ENCODE peak calls at places on chromosomes 7 and 10, in five cellular contexts. U is left cardiac atrium; A is stimulated activated CD4-positive, alpha-beta T cell treated with anti-CD3 and anti-CD28 coated beads, Interleukin-1b, Interleukin-23, amount 100 ng/mL, for 24 hours; F is HuH-7.5; J is colonic mucosa. R is an unnamed sample.
A peak's percentile ranks its signal among the peaks of the same experiment; 100 is the strongest.

GRCh38 chr7:107948645-107949442 is 54.1 kb downstream of the LAMB1 start:
- DNase-seq in U (no peak), A (no peak), F (no peak), J (no peak), R (peak; percentile 95)

GRCh38 chr10:5466451-5466996 is 32.8 kb downstream of the CALML5 start:
- DNase-seq in U (no peak), A (no peak), F (no peak), J (peak; percentile 90), R (no peak)

GRCh38 chr10:94858022-94858421 is 80.4 kb upstream of the CYP2C9 start:
- DNase-seq in U (no peak), A (no peak), F (no peak), J (no peak), R (no peak)

GRCh38 chr10:83892737-83893136 is 246.6 kb upstream of the GHITM start:
- DNase-seq in U (no peak), A (no peak), F (no peak), J (no peak), R (no peak)

GRCh38 chr10:110208614-110209398 is 1.4 kb downstream of the MXI1 start:
- DNase-seq in U (peak; percentile 43), A (no peak), F (peak; percentile 61), J (peak; percentile 57), R (peak; percentile 47)

GRCh38 chr10:97633921-97634320 is 621 bp upstream of the MORN4 start:
- DNase-seq in U (no peak), A (no peak), F (no peak), J (peak; percentile 25), R (peak; percentile 23)

GRCh38 chr10:1434912-1435692 is 302.2 kb downstream of the ADARB2 start:
- DNase-seq in U (no peak), A (no peak), F (no peak), J (no peak), R (no peak)

GRCh38 chr10:73552819-73553218 is 38.3 kb downstream of the USP54 start:
- DNase-seq in U (no peak), A (no peak), F (no peak), J (no peak), R (no peak)

GRCh38 chr7:141231018-141231792 is 157.3 kb downstream of the TMEM178B start:
- DNase-seq in U (peak; percentile 34), A (no peak), F (peak; percentile 59), J (no peak), R (no peak)

GRCh38 chr10:113087082-113088029 is 137.3 kb downstream of the TCF7L2 start:
- DNase-seq in U (peak; percentile 76), A (no peak), F (peak; percentile 50), J (peak; percentile 86), R (peak; percentile 98)

GRCh38 chr7:121026577-121027111 is 38.1 kb downstream of the CPED1 start:
- DNase-seq in U (no peak), A (no peak), F (no peak), J (no peak), R (no peak)

GRCh38 chr10:126634915-126635314 is 35.6 kb downstream of the C10orf90 start:
- DNase-seq in U (no peak), A (no peak), F (no peak), J (no peak), R (no peak)

GRCh38 chr10:91838199-91838598 is 40.0 kb downstream of the TNKS2 start:
- DNase-seq in U (no peak), A (no peak), F (no peak), J (no peak), R (no peak)

GRCh38 chr7:107676249-107676648 is 15.6 kb downstream of the SLC26A4 start:
- DNase-seq in U (no peak), A (no peak), F (no peak), J (no peak), R (no peak)

GRCh38 chr10:99524736-99525380 is 7.9 kb upstream of the NKX2-3 start:
- DNase-seq in U (no peak), A (no peak), F (no peak), J (no peak), R (no peak)

GRCh38 chr7:37916673-37917660 is at the start of gene SFRP4:
- DNase-seq in U (peak; percentile 72), A (no peak), F (peak; percentile 39), J (peak; percentile 50), R (peak; percentile 60)

GRCh38 chr7:83547526-83547925 is 101.4 kb downstream of the SEMA3E start:
- DNase-seq in U (no peak), A (no peak), F (peak; percentile 8), J (peak; percentile 29), R (peak; percentile 22)

GRCh38 chr10:113540845-113541553 is 11.9 kb upstream of the HABP2 start:
- DNase-seq in U (no peak), A (no peak), F (peak; percentile 50), J (no peak), R (no peak)

GRCh38 chr10:74575191-74575720 is 251.1 kb upstream of the KAT6B start:
- DNase-seq in U (no peak), A (no peak), F (no peak), J (no peak), R (no peak)

GRCh38 chr10:42754155-42755027 is 28.2 kb upstream of the BMS1 start:
- DNase-seq in U (peak; percentile 49), A (no peak), F (no peak), J (no peak), R (peak; percentile 32)

GRCh38 chr10:33410096-33410859 is 75.8 kb upstream of the NRP1 start:
- DNase-seq in U (no peak), A (no peak), F (no peak), J (no peak), R (no peak)

GRCh38 chr7:122103064-122103463 is 41.0 kb downstream of the AASS start:
- DNase-seq in U (no peak), A (no peak), F (no peak), J (no peak), R (no peak)

GRCh38 chr7:127713758-127714157 is 61.8 kb downstream of the SND1 start:
- DNase-seq in U (no peak), A (no peak), F (no peak), J (no peak), R (no peak)

GRCh38 chr7:50801907-50802306 is 19.2 kb upstream of the GRB10 start:
- DNase-seq in U (no peak), A (no peak), F (no peak), J (no peak), R (no peak)